ENCODE peak calls at places on chromosome 20, in nine cellular contexts. N is A549; I is endothelial cell; F is psoas muscle; P is HFFc6; M is progenitor cell of endocrine pancreas; W is activated CD8-positive, alpha-beta T cell treated with anti-CD3 and anti-CD28 coated beads for 36 hours; A is left ventricle myocardium inferior; B is B cell. U is an unnamed sample.

GRCh38 chr20:31704225-31705119 is 18.2 kb downstream of the BCL2L1 start:
- DNase-seq in N (peak), I (peak), F (no peak), P (peak), M (peak), W (no peak), A (peak), B (no peak), U (no peak)

GRCh38 chr20:7291946-7292345 is 524.5 kb downstream of the BMP2 start:
- DNase-seq in N (no peak), I (no peak), F (no peak), P (no peak), M (no peak), W (no peak), A (no peak), B (no peak), U (no peak)

GRCh38 chr20:57996465-57996864 is 232.0 kb downstream of the ANKRD60 start:
- DNase-seq in N (no peak), I (no peak), F (no peak), P (no peak), M (no peak), W (no peak), A (no peak), B (no peak), U (no peak)

GRCh38 chr20:48633620-48634257 is 194.1 kb downstream of the PREX1 start:
- DNase-seq in N (no peak), I (no peak), F (no peak), P (no peak), M (no peak), W (no peak), A (no peak), B (no peak), U (no peak)

GRCh38 chr20:10649817-10650200 is 24.0 kb downstream of the JAG1 start:
- DNase-seq in N (no peak), I (no peak), F (no peak), P (no peak), M (no peak), W (no peak), A (no peak), B (no peak), U (no peak)

GRCh38 chr20:60097285-60097684 is 139.1 kb downstream of the CDH26 start:
- DNase-seq in N (no peak), I (no peak), F (no peak), P (no peak), M (no peak), W (no peak), A (no peak), B (no peak), U (no peak)

GRCh38 chr20:53827996-53828672 is 234.5 kb upstream of the ZNF217 start:
- DNase-seq in N (no peak), I (no peak), F (no peak), P (peak), M (no peak), W (no peak), A (no peak), B (no peak), U (peak)

GRCh38 chr20:54088430-54088829 is 18.0 kb upstream of the BCAS1 start:
- DNase-seq in N (no peak), I (no peak), F (no peak), P (peak), M (no peak), W (no peak), A (no peak), B (no peak), U (no peak)

GRCh38 chr20:59939052-59939878 is 840 bp downstream of the PPP1R3D start:
- DNase-seq in N (no peak), I (peak), F (peak), P (no peak), M (peak), W (no peak), A (peak), B (no peak), U (peak)

GRCh38 chr20:5703542-5704215 is 46.5 kb upstream of the SHLD1 start:
- DNase-seq in N (no peak), I (no peak), F (no peak), P (no peak), M (no peak), W (no peak), A (no peak), B (no peak), U (no peak)

GRCh38 chr20:57315083-57315963 is 14.3 kb upstream of the SPO11 start:
- DNase-seq in N (no peak), I (no peak), F (no peak), P (no peak), M (no peak), W (no peak), A (no peak), B (no peak), U (no peak)

GRCh38 chr20:16243470-16243869 is 329.8 kb downstream of the KIF16B start:
- DNase-seq in N (no peak), I (no peak), F (no peak), P (no peak), M (no peak), W (no peak), A (no peak), B (no peak), U (no peak)
- TF ChIP-seq CTCF in N (no peak), I (no peak), F (no peak), P (no peak), M (no peak), W (no peak), A (peak), B (no peak), U (no peak)

GRCh38 chr20:37095108-37095608 is 639 bp downstream of the RBL1 start:
- DNase-seq in N (no peak), I (no peak), F (no peak), P (no peak), M (no peak), W (peak), A (no peak), B (no peak), U (peak)

GRCh38 chr20:37095609-37096414 is at the start of gene RBL1:
- DNase-seq in N (peak), I (peak), F (peak), P (peak), M (peak), W (peak), A (peak), B (peak), U (peak)

GRCh38 chr20:37096415-37097039 is 730 bp upstream of the RBL1 start:
- DNase-seq in N (no peak), I (no peak), F (no peak), P (no peak), M (no peak), W (peak), A (no peak), B (no peak), U (no peak)
- TF ChIP-seq CTCF in N (no peak), I (no peak), F (no peak), P (no peak), M (no peak), W (no peak), A (no peak), B (peak), U (no peak)

DNA sequence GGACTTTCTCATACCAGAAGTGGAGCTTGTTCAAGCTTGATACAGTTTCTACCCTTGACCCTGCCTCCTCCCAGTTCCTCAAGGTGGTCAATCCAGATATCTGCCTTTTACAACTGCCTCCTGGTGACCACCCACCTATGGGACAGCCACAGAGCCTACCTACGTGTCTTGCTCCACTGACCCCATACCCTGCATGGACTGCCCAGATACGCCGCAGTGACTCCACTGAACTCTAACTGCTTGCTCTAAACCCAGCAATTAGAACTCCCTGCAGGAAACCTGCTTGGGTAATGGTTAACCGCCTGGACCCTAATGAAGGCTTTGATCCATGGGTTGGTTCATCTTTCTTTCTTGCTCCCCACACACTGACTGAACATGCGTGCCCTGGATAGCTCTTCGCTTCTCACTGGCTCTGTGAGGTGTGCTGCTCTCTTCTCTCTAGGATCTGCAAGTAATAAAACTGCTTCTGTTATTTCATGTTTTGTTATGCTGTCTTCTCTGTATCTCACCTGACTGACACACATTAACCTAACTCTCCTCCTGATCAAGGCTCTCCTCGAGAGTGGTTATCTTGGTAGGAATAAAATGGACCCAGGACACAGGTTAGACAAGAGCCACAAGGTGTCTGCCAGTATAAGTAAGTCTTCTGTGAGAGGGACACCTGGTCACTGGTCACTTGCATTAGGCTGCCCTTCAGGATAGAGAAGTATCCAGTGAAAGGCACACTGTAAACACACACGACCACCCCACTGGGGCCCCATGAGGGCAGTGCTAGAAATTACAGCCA is 79.2 kb downstream of the CHD6 start:
- DNase-seq in N (no peak), I (no peak), F (no peak), P (no peak), M (no peak), W (no peak), A (no peak), B (no peak), U (no peak)
- TF ChIP-seq CTCF in N (no peak), I (no peak), F (no peak), P (no peak), M (peak), W (no peak), A (no peak), B (no peak), U (no peak)

GRCh38 chr20:61991476-61991875 is 74.2 kb downstream of the TAF4 start:
- DNase-seq in N (no peak), I (no peak), F (no peak), P (no peak), M (no peak), W (no peak), A (no peak), B (no peak), U (peak)

GRCh38 chr20:61997891-61998290 is 67.8 kb downstream of the TAF4 start:
- DNase-seq in N (no peak), I (no peak), F (peak), P (no peak), M (no peak), W (no peak), A (no peak), B (no peak), U (no peak)

GRCh38 chr20:61997372-61997771 is 68.3 kb downstream of the TAF4 start:
- DNase-seq in N (no peak), I (no peak), F (no peak), P (no peak), M (no peak), W (no peak), A (no peak), B (no peak), U (no peak)

GRCh38 chr20:61993058-61993457 is 72.6 kb downstream of the TAF4 start:
- DNase-seq in N (no peak), I (no peak), F (no peak), P (no peak), M (no peak), W (no peak), A (no peak), B (no peak), U (no peak)

DNA sequence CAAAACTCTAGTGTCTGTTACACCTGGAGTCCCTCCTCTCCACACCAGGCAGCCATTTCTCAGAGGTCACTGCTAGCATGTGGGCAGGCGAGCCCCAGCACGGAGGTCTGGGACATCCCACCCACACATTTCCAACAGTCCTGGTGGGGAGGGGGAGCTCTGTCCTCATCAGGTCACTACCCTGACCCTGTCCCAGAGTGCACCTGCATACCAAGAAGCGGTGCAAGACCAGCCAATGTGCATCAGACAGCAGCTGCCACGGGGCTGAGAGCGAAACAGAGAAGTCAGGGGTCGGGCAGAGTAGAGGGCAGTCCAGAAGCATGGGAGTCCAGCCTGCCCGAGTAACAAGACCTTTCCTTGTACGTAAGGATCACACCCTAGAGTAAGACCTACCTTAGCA is 71.1 kb downstream of the TAF4 start:
- DNase-seq in N (no peak), I (no peak), F (no peak), P (no peak), M (no peak), W (no peak), A (no peak), B (no peak), U (no peak)
- TF ChIP-seq CTCF in N (no peak), I (no peak), F (no peak), P (no peak), M (no peak), W (no peak), A (no peak), B (no peak), U (no peak)

GRCh38 chr20:44389871-44390270 is 34.4 kb downstream of the HNF4A start:
- DNase-seq in N (no peak), I (no peak), F (no peak), P (no peak), M (no peak), W (no peak), A (no peak), B (no peak), U (no peak)

GRCh38 chr20:44392776-44393607 is 37.5 kb downstream of the HNF4A start:
- DNase-seq in N (no peak), I (no peak), F (no peak), P (no peak), M (no peak), W (no peak), A (no peak), B (no peak), U (no peak)

GRCh38 chr20:44388466-44389023 is 33.0 kb downstream of the HNF4A start:
- DNase-seq in N (peak), I (peak), F (peak), P (peak), M (no peak), W (peak), A (peak), B (peak), U (peak)

GRCh38 chr20:44392088-44392775 is 36.7 kb downstream of the HNF4A start:
- DNase-seq in N (no peak), I (no peak), F (no peak), P (no peak), M (no peak), W (no peak), A (no peak), B (no peak), U (no peak)

DNA sequence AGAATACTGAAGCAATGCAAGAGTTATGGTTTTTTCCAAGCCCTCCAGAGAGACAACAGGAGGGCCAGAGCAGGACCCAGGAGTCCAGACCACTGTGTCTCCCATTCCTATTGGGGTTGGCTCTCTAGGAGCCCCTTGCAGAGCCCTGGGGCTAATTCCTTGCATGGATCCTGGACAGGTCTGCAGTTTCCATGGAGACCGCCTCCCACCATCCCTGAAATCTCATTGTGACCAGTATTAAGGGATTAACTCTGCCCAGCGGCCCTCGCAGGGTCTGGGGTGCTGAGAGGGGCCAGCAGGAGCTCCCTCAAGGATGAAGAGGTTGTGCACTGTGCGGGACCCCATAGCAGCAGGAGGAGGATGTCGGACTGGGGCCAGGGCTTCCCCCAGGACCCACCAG is 34.8 kb downstream of the HNF4A start:
- DNase-seq in N (no peak), I (no peak), F (no peak), P (no peak), M (no peak), W (no peak), A (no peak), B (no peak), U (no peak)
- TF ChIP-seq CTCF in N (no peak), I (no peak), F (no peak), P (no peak), M (no peak), W (no peak), A (no peak), B (no peak), U (no peak)